ENCODE peak calls at places on chromosomes 3 and 15, in ten cellular contexts. Y is type B pancreatic cell, V is breast epithelium, D is Calu3, L is lower leg skin, M is HCT116, N is left lung, E is GM23338, F is brain microvascular endothelial cell, Q is RWPE1. H is an unnamed sample.
A peak's percentile ranks its signal among the peaks of the same experiment; 100 is the strongest.

GRCh38 chr3:182255095-182255600 is 538.2 kb upstream of the ATP11B start:
- DNase-seq in M (no peak), V (no peak), E (no peak), F (no peak), D (no peak), L (no peak), Q (no peak), N (no peak), Y (no peak), H (no peak)

GRCh38 chr15:85618956-85619491 is 175.7 kb downstream of the KLHL25 start:
- DNase-seq in E (peak; percentile 69), D (peak; percentile 58), M (no peak), Y (peak; percentile 68), N (peak; percentile 83), Q (peak; percentile 60), L (peak; percentile 85), F (peak; percentile 98), V (no peak), H (peak; percentile 80)

GRCh38 chr3:114176890-114177289 is 2.0 kb downstream of the DRD3 start:
- DNase-seq in M (no peak), Y (no peak), N (no peak), L (no peak), F (no peak), E (no peak), V (no peak), D (no peak), Q (no peak), H (no peak)

GRCh38 chr3:169104972-169105371 is 558.5 kb downstream of the MECOM start:
- DNase-seq in M (peak; percentile 7), E (no peak), L (no peak), N (no peak), F (peak; percentile 51), Q (no peak), Y (no peak), D (peak; percentile 16), V (no peak), H (no peak)

GRCh38 chr15:70588613-70589012 is 174.7 kb downstream of the UACA start:
- DNase-seq in F (no peak), M (no peak), V (no peak), Q (no peak), D (no peak), L (no peak), N (no peak), E (no peak), Y (peak; percentile 13), H (no peak)

GRCh38 chr15:98866503-98866902 is 141.1 kb downstream of the PGPEP1L start:
- DNase-seq in D (no peak), M (no peak), F (peak; percentile 73), V (no peak), L (no peak), Y (no peak), E (peak; percentile 66), Q (no peak), N (no peak), H (no peak)

GRCh38 chr15:78206326-78207109 is 27.8 kb downstream of the ACSBG1 start:
- DNase-seq in V (no peak), N (no peak), D (no peak), M (no peak), Y (peak; percentile 60), L (peak; percentile 10), E (no peak), Q (no peak), F (peak; percentile 12), H (no peak)

GRCh38 chr3:152258448-152259302 is 10.1 kb upstream of the MBNL1 start:
- DNase-seq in D (peak; percentile 85), M (peak; percentile 80), Q (peak; percentile 94), F (peak; percentile 98), E (no peak), L (peak; percentile 85), V (no peak), N (peak; percentile 67), Y (no peak), H (peak; percentile 68)

GRCh38 chr3:171173732-171174131 is 147.2 kb upstream of the SLC2A2 start:
- DNase-seq in M (no peak), D (no peak), Q (no peak), L (peak; percentile 30), E (peak; percentile 41), V (no peak), Y (no peak), F (no peak), N (peak; percentile 54), H (peak; percentile 44)

GRCh38 chr15:82548700-82549099 is 8.4 kb upstream of the RPS17 start:
- DNase-seq in L (no peak), V (no peak), D (no peak), Y (no peak), F (no peak), E (no peak), N (no peak), M (no peak), Q (no peak), H (no peak)

GRCh38 chr15:25136119-25136518 is 181.3 kb downstream of the SNRPN start:
- DNase-seq in Y (no peak), F (peak; percentile 7), M (no peak), Q (no peak), E (peak; percentile 81), L (no peak), V (no peak), N (no peak), D (no peak), H (no peak)

GRCh38 chr3:162134571-162134970 is 638.0 kb downstream of the OTOL1 start:
- DNase-seq in Y (no peak), Q (no peak), V (no peak), L (no peak), F (peak; percentile 16), E (no peak), N (no peak), D (no peak), M (no peak), H (no peak)

DNA sequence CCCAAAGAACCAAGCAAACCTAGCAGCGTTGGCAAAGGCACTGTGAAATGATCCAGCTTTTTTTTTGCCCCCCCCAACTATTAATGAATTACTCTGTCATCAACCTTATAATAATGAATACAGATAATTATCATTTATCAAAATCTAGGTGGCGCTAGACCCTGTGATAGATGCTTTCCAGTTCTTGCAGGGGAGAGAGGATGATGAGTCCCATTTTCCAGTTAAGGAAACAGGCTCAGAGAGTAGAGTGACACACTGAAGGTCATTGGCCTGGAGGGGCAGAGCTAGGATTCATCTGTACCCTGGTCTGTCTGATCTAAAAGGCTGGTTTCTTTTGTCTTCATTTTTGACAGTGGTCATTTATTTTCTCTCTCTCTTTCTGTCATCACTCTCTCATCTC is 5.0 kb downstream of the ACOX2 start:
- DNase-seq in Y (no peak), F (no peak), N (no peak), D (no peak), M (peak; percentile 40), V (no peak), L (no peak), Q (peak; percentile 13), E (peak; percentile 43), H (no peak)
- TF ChIP-seq CTCF in Y (no peak), F (peak; percentile 43), N (no peak), D (peak; percentile 34), M (peak; percentile 39), V (no peak), L (no peak), Q (no peak), E (peak; percentile 52), H (no peak)

DNA sequence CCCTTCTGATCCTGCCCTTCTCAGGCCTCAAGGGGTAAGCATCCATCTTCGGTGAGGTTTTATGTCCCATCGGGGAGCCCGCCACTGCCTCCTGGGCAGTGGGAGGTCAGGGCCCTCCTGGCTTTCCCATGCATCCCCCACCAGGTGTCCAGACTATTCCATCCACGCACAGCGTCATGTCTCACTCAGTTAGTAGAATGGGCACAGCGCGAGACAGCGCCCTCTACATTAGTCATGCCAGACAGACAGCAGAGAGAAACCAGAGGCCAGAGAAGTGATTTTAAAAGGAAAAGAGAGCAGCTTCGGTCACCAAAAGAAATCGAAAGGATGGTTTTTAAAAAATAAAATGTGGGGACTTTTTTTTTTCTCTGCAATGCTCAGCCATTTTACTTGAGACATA is 49.8 kb downstream of the ZDHHC3 start:
- DNase-seq in Q (no peak), Y (no peak), E (peak; percentile 47), D (no peak), F (no peak), L (no peak), V (no peak), N (no peak), M (no peak), H (no peak)
- TF ChIP-seq CTCF in Q (no peak), Y (no peak), E (peak; percentile 58), D (no peak), F (peak; percentile 17), L (no peak), V (no peak), N (no peak), M (peak; percentile 9), H (no peak)

GRCh38 chr3:141777957-141778813 is 15.0 kb downstream of the GRK7 start:
- DNase-seq in F (no peak), E (no peak), M (no peak), D (no peak), Q (no peak), V (no peak), N (no peak), L (no peak), Y (no peak), H (no peak)

GRCh38 chr3:141784096-141784495 is 20.9 kb downstream of the GRK7 start:
- DNase-seq in Y (no peak), F (no peak), N (no peak), E (no peak), D (no peak), L (no peak), M (no peak), V (no peak), Q (no peak), H (no peak)

GRCh38 chr3:141783632-141784031 is 20.4 kb downstream of the GRK7 start:
- DNase-seq in V (no peak), E (no peak), Q (no peak), F (no peak), N (no peak), M (no peak), L (no peak), Y (no peak), D (no peak), H (no peak)

GRCh38 chr3:141779667-141780066 is 16.5 kb downstream of the GRK7 start:
- DNase-seq in N (no peak), V (no peak), M (no peak), D (no peak), Y (no peak), F (no peak), Q (no peak), E (no peak), L (no peak), H (no peak)

DNA sequence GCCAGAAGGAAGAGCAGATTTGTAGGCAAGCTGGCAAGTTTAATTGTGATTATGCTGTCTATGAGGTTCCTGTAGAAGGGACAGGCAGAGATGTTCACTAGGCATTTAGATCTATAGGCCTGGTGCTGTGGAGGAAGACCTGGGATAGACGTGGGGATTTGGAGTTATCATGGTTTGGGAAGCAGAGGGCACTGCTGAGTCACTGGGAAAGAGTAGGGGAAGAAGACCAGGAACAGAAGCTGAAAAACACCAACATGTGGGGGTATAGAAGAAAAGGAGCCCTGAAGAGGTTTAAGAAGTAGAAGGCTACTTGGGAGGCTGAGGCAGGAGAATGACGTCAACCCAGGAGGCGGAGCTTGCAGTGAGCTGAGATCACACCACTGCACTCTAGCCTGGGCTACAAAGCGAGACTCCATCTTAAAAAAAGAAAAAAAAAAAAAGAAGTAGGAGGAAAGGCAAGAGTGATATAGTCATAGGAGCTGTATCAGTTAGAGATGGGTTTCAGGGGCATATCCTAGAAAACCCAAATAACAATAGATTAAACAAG is 19.3 kb downstream of the GRK7 start:
- DNase-seq in L (no peak), Y (no peak), N (no peak), M (peak; percentile 22), V (no peak), E (peak; percentile 40), F (no peak), Q (peak; percentile 21), D (no peak), H (no peak)
- TF ChIP-seq CTCF in L (no peak), Y (no peak), N (no peak), M (peak; percentile 24), V (no peak), E (peak; percentile 36), F (peak; percentile 30), Q (no peak), D (no peak), H (no peak)

GRCh38 chr15:90286678-90287077 is 21.2 kb downstream of the NGRN start:
- DNase-seq in D (peak; percentile 30), L (no peak), M (no peak), E (peak; percentile 39), F (no peak), Q (peak; percentile 53), V (no peak), N (no peak), Y (no peak), H (no peak)
- TF ChIP-seq CTCF in D (peak; percentile 24), L (no peak), M (peak; percentile 86), E (peak; percentile 56), F (peak; percentile 50), Q (peak; percentile 81), V (no peak), N (peak; percentile 15), Y (peak; percentile 61), H (no peak)